ENCODE peak calls at places on chromosomes 3 and 15, in nine cellular contexts. U is GM23248, M is H9, K is A549, Q is heart right ventricle, B is GM23338, N is body of pancreas, Z is endodermal cell, T is lower lobe of right lung. V is an unnamed sample.

GRCh38 chr3:39281533-39281932 is 1.7 kb upstream of the CX3CR1 start:
- DNase-seq in K (no peak), Z (peak), N (no peak), T (no peak), Q (no peak), M (no peak), U (no peak), B (no peak), V (no peak)

GRCh38 chr3:84039091-84039490 is 919.7 kb upstream of the CADM2 start:
- DNase-seq in U (no peak), Z (no peak), M (no peak), K (no peak), B (no peak), T (no peak), Q (no peak), N (no peak), V (no peak)

GRCh38 chr3:128763967-128764366 is 38.0 kb downstream of the RAB7A start:
- DNase-seq in U (no peak), T (no peak), M (no peak), K (no peak), Q (no peak), Z (no peak), B (no peak), N (no peak), V (no peak)

GRCh38 chr3:16918683-16919025 is 33.9 kb downstream of the PLCL2 start:
- DNase-seq in N (no peak), U (no peak), Q (no peak), Z (no peak), K (no peak), M (no peak), B (no peak), T (no peak), V (no peak)

GRCh38 chr3:149555941-149556340 is 81.4 kb downstream of the TM4SF4 start:
- DNase-seq in T (no peak), Q (peak), U (peak), K (no peak), B (no peak), M (no peak), N (no peak), Z (no peak), V (no peak)

GRCh38 chr15:30882861-30883433 is 20.8 kb upstream of the FAN1 start:
- DNase-seq in B (no peak), M (no peak), Z (no peak), U (no peak), K (no peak), Q (no peak), T (no peak), N (no peak), V (no peak)

GRCh38 chr3:141330718-141331369 is 37.5 kb upstream of the ZBTB38 start:
- DNase-seq in M (no peak), B (no peak), N (no peak), T (no peak), Z (no peak), U (peak), K (peak), Q (no peak), V (no peak)

GRCh38 chr15:39934415-39935044 is 615 bp downstream of the EIF2AK4 start:
- DNase-seq in U (peak), B (no peak), N (no peak), Q (no peak), K (no peak), M (no peak), T (no peak), Z (no peak), V (no peak)

GRCh38 chr3:18649666-18650363 is 224.7 kb upstream of the SATB1 start:
- DNase-seq in T (no peak), Z (no peak), K (no peak), M (no peak), B (no peak), N (no peak), Q (no peak), U (no peak), V (no peak)

GRCh38 chr3:167114619-167115018 is 265.5 kb downstream of the ZBBX start:
- DNase-seq in N (no peak), T (no peak), Q (no peak), Z (peak), K (no peak), B (no peak), U (no peak), M (peak), V (no peak)

GRCh38 chr15:56733131-56734012 is at the start of gene ZNF280D:
- DNase-seq in M (no peak), B (peak), U (peak), N (peak), Z (no peak), T (peak), Q (peak), K (peak), V (peak)

GRCh38 chr3:151067158-151067557 is 18.3 kb upstream of the MED12L start:
- DNase-seq in B (peak), T (no peak), U (no peak), Q (no peak), K (peak), N (no peak), Z (peak), M (peak), V (no peak)

GRCh38 chr3:64686446-64686908 is 1.3 kb downstream of the ADAMTS9 start:
- DNase-seq in U (peak), N (peak), Z (no peak), T (peak), Q (no peak), K (peak), M (no peak), B (peak), V (peak)

GRCh38 chr3:160486459-160486869 is 36.9 kb upstream of the TRIM59 start:
- DNase-seq in T (no peak), M (no peak), N (no peak), U (peak), B (peak), Z (no peak), Q (no peak), K (peak), V (no peak)

GRCh38 chr3:71454513-71455423 is 128.8 kb downstream of the FOXP1 start:
- DNase-seq in T (no peak), Q (no peak), U (no peak), B (no peak), N (no peak), Z (no peak), K (no peak), M (no peak), V (no peak)

GRCh38 chr3:30112904-30113484 is 493.4 kb upstream of the TGFBR2 start:
- DNase-seq in N (no peak), T (no peak), Q (no peak), Z (no peak), U (peak), B (peak), K (peak), M (no peak), V (no peak)

GRCh38 chr3:52253314-52254260 is 8.0 kb downstream of the PPM1M start:
- DNase-seq in N (no peak), K (no peak), M (no peak), Z (no peak), Q (no peak), B (no peak), T (peak), U (peak), V (no peak)

GRCh38 chr3:151377768-151378385 is 6.7 kb downstream of the P2RY12 start:
- DNase-seq in Z (no peak), B (no peak), T (no peak), M (no peak), Q (no peak), N (no peak), K (no peak), U (no peak), V (no peak)

GRCh38 chr15:70669966-70670658 is 93.2 kb downstream of the UACA start:
- DNase-seq in U (no peak), Z (no peak), K (no peak), T (no peak), B (no peak), M (peak), N (peak), Q (peak), V (no peak)

GRCh38 chr15:41337631-41338522 is 5.2 kb downstream of the NUSAP1 start:
- DNase-seq in M (no peak), U (peak), T (no peak), Z (no peak), B (no peak), Q (no peak), N (no peak), K (no peak), V (no peak)

GRCh38 chr3:119257654-119258410 is 17.2 kb upstream of the B4GALT4 start:
- DNase-seq in M (no peak), U (peak), N (no peak), K (peak), B (no peak), T (peak), Z (no peak), Q (no peak), V (no peak)

GRCh38 chr3:13159890-13160289 is 86.7 kb upstream of the IQSEC1 start:
- DNase-seq in M (no peak), N (no peak), Z (no peak), U (peak), K (no peak), B (no peak), Q (no peak), T (no peak), V (peak)

DNA sequence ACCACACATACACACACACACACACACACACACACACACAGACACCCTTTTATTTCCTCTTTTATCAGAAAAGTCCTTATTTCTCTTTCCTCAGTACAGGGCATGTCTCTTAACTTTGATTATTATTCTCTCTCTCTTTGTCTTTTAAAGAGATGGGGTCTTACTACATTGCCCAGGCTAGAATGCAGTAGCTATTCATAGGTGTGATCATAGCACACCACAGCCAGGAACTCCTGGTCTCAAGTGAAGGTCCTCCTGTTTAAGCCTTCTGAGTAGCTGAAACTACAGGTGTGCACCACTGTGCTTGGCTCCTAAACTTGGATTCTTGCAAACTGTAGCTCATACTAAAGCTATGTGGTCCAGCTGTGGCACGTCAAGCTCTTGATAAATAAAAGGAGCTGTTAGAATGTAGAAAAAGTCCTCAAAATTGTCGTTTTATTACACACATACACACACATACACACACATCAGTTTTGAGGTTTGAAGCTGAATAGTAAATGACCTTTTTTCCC is 7.4 kb downstream of the GOLM2 start:
- DNase-seq in T (no peak), K (no peak), N (no peak), M (no peak), Q (no peak), Z (no peak), B (no peak), U (no peak), V (no peak)
- H3K27ac ChIP-seq in T (no peak), K (peak), N (peak), M (no peak), Q (no peak), Z (no peak), B (peak), U (no peak), V (peak)

DNA sequence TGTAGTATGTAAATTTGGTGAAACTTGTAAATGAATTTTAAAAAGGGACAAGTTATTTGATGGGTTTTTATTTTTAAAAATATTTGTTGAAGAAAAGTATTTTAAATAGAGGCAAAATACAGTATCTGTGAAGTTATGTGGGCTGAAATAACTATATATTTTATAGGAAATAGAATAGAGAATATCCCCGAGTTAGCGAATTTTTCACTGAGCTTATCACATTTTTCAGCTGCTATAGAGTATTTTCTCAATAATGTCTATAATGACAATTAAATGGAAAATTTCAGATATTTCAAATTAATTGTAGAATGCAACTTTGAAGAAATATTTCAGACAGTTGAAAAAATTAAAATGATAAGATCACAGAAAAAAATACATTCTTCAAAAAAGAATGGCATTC is 166.4 kb upstream of the TP63 start:
- DNase-seq in Q (no peak), B (no peak), N (no peak), T (no peak), K (no peak), Z (no peak), M (no peak), U (no peak), V (no peak)
- H3K27ac ChIP-seq in Q (no peak), B (no peak), N (no peak), T (no peak), K (no peak), Z (no peak), M (no peak), U (no peak), V (no peak)

GRCh38 chr3:60073228-60073627 is 1023.4 kb upstream of the CFAP20DC start:
- DNase-seq in U (no peak), Z (no peak), B (no peak), M (no peak), T (no peak), N (no peak), Q (no peak), K (no peak), V (no peak)
- H3K27ac ChIP-seq in U (no peak), Z (no peak), B (no peak), M (no peak), T (no peak), N (no peak), Q (no peak), K (no peak), V (no peak)

GRCh38 chr3:126355251-126355650 is 2.0 kb downstream of the KLF15 start:
- DNase-seq in Z (peak), Q (no peak), U (no peak), M (no peak), B (no peak), T (peak), K (no peak), N (no peak), V (no peak)
- H3K27ac ChIP-seq in Z (no peak), Q (peak), U (no peak), M (no peak), B (peak), T (peak), K (no peak), N (peak), V (no peak)

GRCh38 chr3:132573657-132574260 is 23.3 kb upstream of the ACKR4 start:
- DNase-seq in Z (no peak), N (no peak), K (no peak), B (no peak), Q (no peak), M (no peak), T (no peak), U (peak), V (no peak)

GRCh38 chr3:132568427-132568826 is 28.6 kb upstream of the ACKR4 start:
- DNase-seq in T (no peak), N (no peak), M (no peak), B (no peak), Q (no peak), U (no peak), K (no peak), Z (no peak), V (no peak)

GRCh38 chr3:132570011-132570410 is 27.1 kb upstream of the ACKR4 start:
- DNase-seq in U (no peak), K (no peak), T (no peak), Q (no peak), B (no peak), Z (no peak), M (no peak), N (no peak), V (no peak)

GRCh38 chr3:132569153-132569552 is 27.9 kb upstream of the ACKR4 start:
- DNase-seq in Z (no peak), Q (no peak), B (no peak), N (no peak), M (no peak), T (no peak), U (peak), K (no peak), V (no peak)

DNA sequence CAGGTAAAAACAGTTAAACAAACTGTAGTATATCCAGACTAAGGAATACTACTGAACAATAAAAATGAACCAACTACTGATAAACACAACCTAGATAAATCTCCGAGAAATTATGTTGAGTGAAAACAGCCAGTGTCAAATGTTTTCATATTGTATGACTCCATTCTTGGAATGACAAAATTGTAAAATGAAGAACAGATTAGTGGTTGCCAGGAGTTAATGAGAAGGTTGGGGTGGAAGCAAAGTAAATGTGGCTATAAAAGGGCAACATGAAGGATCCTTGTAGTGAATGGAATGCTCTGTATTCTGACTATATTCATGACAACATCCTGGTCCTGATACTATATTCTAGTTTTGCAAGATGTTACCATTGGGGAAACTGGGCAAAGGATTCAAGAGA is 27.5 kb upstream of the ACKR4 start:
- DNase-seq in Q (no peak), Z (no peak), T (no peak), M (no peak), K (no peak), U (peak), B (no peak), N (no peak), V (no peak)
- H3K27ac ChIP-seq in Q (no peak), Z (no peak), T (no peak), M (no peak), K (no peak), U (peak), B (no peak), N (no peak), V (no peak)

GRCh38 chr15:73389539-73389938 is 20.8 kb upstream of the HCN4 start:
- DNase-seq in K (no peak), Q (no peak), M (no peak), Z (peak), U (no peak), N (no peak), B (peak), T (no peak), V (no peak)
- H3K27ac ChIP-seq in K (peak), Q (no peak), M (no peak), Z (no peak), U (no peak), N (no peak), B (no peak), T (no peak), V (no peak)

GRCh38 chr3:102189564-102190339 is 245.1 kb upstream of the ZPLD1 start:
- DNase-seq in M (no peak), K (no peak), U (peak), N (no peak), T (peak), Z (no peak), B (no peak), Q (no peak), V (peak)
- H3K27ac ChIP-seq in M (no peak), K (peak), U (no peak), N (no peak), T (no peak), Z (no peak), B (no peak), Q (no peak), V (peak)

GRCh38 chr15:80931721-80932609 is 57.7 kb downstream of the MESD start:
- DNase-seq in N (no peak), M (no peak), Q (no peak), T (no peak), K (no peak), B (no peak), U (no peak), Z (no peak), V (no peak)
- H3K27ac ChIP-seq in N (no peak), M (no peak), Q (no peak), T (no peak), K (no peak), B (no peak), U (peak), Z (no peak), V (no peak)